ENCODE peak calls at places on chromosomes 1 and 21, in seven cellular contexts. B, I, A, F, O, X and L are unnamed samples.

GRCh38 chr1:150109567-150109966 is 40.1 kb upstream of the PLEKHO1 start:
- DNase-seq in B (no peak), I (no peak), A (no peak), F (no peak), O (no peak), X (no peak), L (no peak)

GRCh38 chr1:9792156-9793042 is 31.4 kb downstream of the CLSTN1 start:
- DNase-seq in B (no peak), I (no peak), A (peak), F (no peak), O (peak), X (no peak), L (peak)

GRCh38 chr1:17069452-17070162 is 15.8 kb upstream of the SDHB start:
- DNase-seq in B (no peak), I (no peak), A (no peak), F (no peak), O (no peak), X (no peak), L (no peak)

GRCh38 chr1:24754229-24754628 is 9.0 kb downstream of the CLIC4 start:
- DNase-seq in B (no peak), I (peak), A (no peak), F (no peak), O (no peak), X (no peak), L (peak)

GRCh38 chr1:178393370-178393769 is 103.4 kb downstream of the CLEC20A start:
- DNase-seq in B (no peak), I (no peak), A (no peak), F (no peak), O (no peak), X (no peak), L (no peak)

GRCh38 chr1:229556551-229556950 is 2.0 kb downstream of the ABCB10 start:
- DNase-seq in B (no peak), I (peak), A (no peak), F (no peak), O (no peak), X (no peak), L (no peak)

GRCh38 chr21:32814528-32814927 is 43.0 kb upstream of the PAXBP1 start:
- DNase-seq in B (no peak), I (no peak), A (no peak), F (no peak), O (no peak), X (no peak), L (no peak)

GRCh38 chr1:103788377-103788776 is 38.7 kb downstream of the AMY1C start:
- DNase-seq in B (peak), I (peak), A (no peak), F (no peak), O (no peak), X (peak), L (peak)

GRCh38 chr21:45226540-45227326 is 61.0 kb downstream of the POFUT2 start:
- DNase-seq in B (no peak), I (peak), A (peak), F (no peak), O (no peak), X (no peak), L (no peak)

GRCh38 chr1:234398849-234399381 is 25.7 kb downstream of the COA6 start:
- DNase-seq in B (no peak), I (no peak), A (peak), F (no peak), O (no peak), X (peak), L (no peak)

GRCh38 chr1:246032111-246032551 is 474.9 kb downstream of the SMYD3 start:
- DNase-seq in B (no peak), I (peak), A (no peak), F (no peak), O (no peak), X (no peak), L (peak)

GRCh38 chr1:50699795-50700194 is 260.3 kb downstream of the FAF1 start:
- DNase-seq in B (no peak), I (no peak), A (no peak), F (no peak), O (no peak), X (no peak), L (no peak)

GRCh38 chr21:39022901-39023693 is 160.2 kb downstream of the PSMG1 start:
- DNase-seq in B (no peak), I (peak), A (peak), F (no peak), O (no peak), X (peak), L (peak)

GRCh38 chr1:99018313-99018712 is 13.7 kb upstream of the PLPPR5 start:
- DNase-seq in B (no peak), I (no peak), A (no peak), F (no peak), O (no peak), X (no peak), L (peak)

GRCh38 chr1:11545793-11546192 is 66.8 kb downstream of the DISP3 start:
- DNase-seq in B (no peak), I (no peak), A (no peak), F (no peak), O (no peak), X (no peak), L (no peak)

GRCh38 chr1:110475358-110476027 is 24.5 kb downstream of the PROK1 start:
- DNase-seq in B (no peak), I (no peak), A (no peak), F (no peak), O (peak), X (peak), L (peak)

GRCh38 chr1:22370190-22370498 is 81.5 kb upstream of the ZBTB40 start:
- DNase-seq in B (no peak), I (no peak), A (no peak), F (no peak), O (no peak), X (no peak), L (peak)
- H2AK5ac ChIP-seq in B (no peak), I (no peak), A (no peak), F (no peak), O (no peak), X (no peak), L (no peak)

GRCh38 chr1:156591432-156592157 is at the start of gene NAXE:
- DNase-seq in B (peak), I (peak), A (peak), F (no peak), O (peak), X (peak), L (peak)

GRCh38 chr1:156594124-156594678 is 2.6 kb downstream of the NAXE start:
- DNase-seq in B (no peak), I (no peak), A (no peak), F (no peak), O (no peak), X (no peak), L (no peak)

GRCh38 chr1:156595016-156595415 is 3.4 kb downstream of the NAXE start:
- DNase-seq in B (no peak), I (no peak), A (no peak), F (no peak), O (no peak), X (no peak), L (no peak)

GRCh38 chr1:156592158-156592909 is 758 bp downstream of the NAXE start:
- DNase-seq in B (no peak), I (no peak), A (no peak), F (no peak), O (no peak), X (no peak), L (no peak)

DNA sequence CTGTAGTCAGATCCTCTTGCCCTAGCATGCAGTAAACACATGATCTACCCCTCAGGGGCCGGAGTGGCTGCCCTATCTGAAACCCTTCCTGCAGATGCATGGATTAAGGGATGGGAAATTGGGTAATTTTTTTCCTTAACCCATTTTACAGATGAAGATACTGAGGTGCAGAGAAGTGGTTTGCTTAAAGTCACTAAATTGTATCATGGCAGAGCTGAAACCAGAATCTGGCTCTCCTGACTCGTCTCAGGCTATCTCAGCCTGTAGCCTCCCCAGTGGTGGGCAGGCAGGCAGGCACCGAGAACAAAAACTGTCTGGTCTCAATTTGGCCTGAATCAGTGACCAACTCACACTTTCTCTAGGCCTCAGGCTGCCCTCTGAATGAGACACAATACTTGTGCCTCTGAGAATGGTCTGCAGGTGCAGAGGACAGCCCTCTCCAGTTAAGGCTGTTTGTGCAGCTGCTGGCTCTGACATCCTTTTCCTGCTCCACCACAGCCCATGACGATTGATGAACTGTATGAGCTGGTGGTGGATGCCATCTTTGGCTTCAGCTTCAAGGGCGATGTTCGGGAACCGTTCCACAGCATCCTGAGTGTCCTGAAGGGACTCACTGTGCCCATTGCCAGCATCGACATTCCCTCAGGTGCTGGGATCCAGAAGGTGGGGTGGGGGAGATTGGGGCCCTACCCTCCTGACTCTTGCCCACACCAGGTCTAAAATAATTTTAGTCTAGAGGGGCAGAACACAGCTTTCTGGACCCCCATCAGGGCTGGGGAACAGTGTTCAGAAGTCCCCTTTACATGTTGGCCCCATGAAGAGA is 1.5 kb downstream of the NAXE start:
- DNase-seq in B (no peak), I (no peak), A (no peak), F (no peak), O (no peak), X (no peak), L (no peak)
- H3K27ac ChIP-seq in B (no peak), I (no peak), A (no peak), F (no peak), O (no peak), X (no peak), L (no peak)

DNA sequence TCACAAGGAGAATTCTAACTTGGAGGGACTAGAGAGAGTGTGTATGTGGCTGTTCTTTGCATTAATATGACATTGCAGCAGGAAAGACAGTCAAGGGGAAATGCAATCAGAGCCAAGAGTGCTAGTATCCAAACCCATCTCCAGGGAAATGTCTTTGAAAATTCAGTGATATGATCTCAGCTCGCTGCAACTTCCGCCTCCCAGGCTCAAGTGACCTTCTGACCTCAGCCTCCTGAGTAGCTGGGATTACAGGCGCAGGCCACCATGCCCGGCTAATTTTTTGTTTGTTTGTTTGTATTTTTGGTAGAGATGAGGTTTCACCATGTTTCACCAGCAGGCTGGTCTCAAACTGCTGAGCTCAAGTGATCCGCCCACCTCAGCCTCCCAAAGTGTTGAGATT is 16.3 kb downstream of the VASH2 start:
- DNase-seq in B (no peak), I (no peak), A (no peak), F (no peak), O (no peak), X (no peak), L (no peak)
- H2AK5ac ChIP-seq in B (no peak), I (no peak), A (no peak), F (no peak), O (no peak), X (no peak), L (no peak)

DNA sequence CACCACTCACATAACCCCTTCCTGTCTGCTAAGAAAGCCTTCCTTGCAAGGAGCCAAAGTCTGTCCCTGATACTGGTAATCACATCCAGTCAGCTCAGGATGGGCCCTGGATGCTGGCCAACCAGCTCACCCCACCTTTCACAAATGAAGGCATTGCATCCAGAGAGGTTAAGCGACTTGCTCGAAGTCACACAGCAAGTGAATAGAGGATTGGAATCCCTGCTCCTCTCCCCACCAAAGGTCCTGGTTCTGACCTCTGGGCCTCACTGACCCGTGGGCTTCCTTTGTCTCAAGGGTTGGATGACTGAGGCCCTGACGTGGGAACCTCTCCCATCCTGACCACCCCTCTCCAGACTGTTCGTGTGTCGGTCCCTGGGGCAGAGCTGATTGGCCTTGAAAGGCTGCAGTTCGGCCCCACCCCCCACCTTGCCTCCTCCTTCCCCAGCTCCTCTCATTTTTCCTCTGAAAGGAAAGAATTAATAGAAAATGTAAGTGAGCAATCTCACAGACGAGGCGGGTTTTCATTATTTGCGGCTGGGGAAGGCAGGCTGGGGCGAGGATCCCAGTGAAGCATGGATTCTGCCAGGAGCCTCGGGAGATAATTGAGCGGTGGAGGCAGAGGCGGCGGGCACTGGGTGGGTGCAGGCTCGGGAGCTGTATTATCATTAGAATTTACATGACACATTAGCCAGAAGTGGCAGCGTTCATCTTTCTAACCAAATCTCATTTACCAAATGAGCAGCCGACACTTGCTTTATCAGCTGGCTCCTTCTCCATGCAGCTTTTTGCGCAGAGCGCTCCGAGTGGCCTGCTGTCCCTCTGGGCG is 101.5 kb upstream of the CSF3R start:
- DNase-seq in B (no peak), I (no peak), A (no peak), F (no peak), O (no peak), X (no peak), L (no peak)
- H3K27ac ChIP-seq in B (no peak), I (no peak), A (no peak), F (no peak), O (no peak), X (no peak), L (no peak)

DNA sequence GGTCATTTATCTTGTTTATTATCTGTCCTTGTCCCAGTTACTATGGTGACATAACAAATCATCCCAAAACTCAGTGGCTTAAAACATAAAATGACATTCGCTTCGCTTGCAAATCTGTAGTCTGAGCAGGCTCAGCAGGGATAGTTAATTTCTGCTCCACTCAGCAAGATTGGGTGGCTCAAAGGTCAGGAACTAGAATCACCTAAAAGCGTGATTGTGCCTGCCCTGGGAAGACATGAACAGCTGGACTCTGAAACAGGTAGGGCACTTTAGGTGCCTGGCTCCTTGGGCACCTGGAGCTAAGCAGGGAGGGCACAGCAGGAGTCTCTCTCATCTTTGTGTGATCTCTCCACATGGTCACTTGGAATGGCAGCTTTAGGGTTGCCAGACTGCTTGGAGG is 14.7 kb upstream of the TRAF3IP3 start:
- DNase-seq in B (no peak), I (no peak), A (no peak), F (no peak), O (no peak), X (no peak), L (no peak)
- H2AK5ac ChIP-seq in B (no peak), I (no peak), A (no peak), F (no peak), O (no peak), X (no peak), L (no peak)

DNA sequence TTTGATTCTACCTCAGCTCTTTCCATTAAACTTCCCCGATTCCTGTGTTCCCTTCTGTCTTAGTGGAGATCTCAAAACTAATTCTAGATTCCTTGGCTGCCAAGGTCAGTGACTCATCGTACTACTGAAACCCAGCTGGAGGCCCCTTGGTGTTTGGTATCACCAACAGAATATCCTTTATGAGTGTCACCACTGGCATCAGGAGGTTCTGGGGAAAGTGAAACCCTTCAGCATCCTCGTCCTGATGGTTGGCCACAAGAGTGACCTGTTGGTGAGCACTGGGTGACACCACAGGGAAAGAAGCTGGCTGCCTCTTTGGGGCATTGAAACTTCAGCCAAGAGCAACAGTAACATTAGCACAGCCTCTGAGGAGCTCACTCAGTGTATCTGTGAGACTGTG is 9.6 kb downstream of the RAB42 start:
- DNase-seq in B (no peak), I (peak), A (peak), F (no peak), O (no peak), X (peak), L (peak)
- H3K27ac ChIP-seq in B (no peak), I (peak), A (peak), F (no peak), O (no peak), X (no peak), L (no peak)

GRCh38 chr1:153340356-153340755 is 8.3 kb downstream of the PGLYRP4 start:
- DNase-seq in B (no peak), I (no peak), A (no peak), F (no peak), O (no peak), X (no peak), L (no peak)
- H2AK5ac ChIP-seq in B (no peak), I (no peak), A (no peak), F (no peak), O (no peak), X (no peak), L (no peak)

GRCh38 chr1:29330089-29330488 is 93.8 kb downstream of the PTPRU start:
- DNase-seq in B (no peak), I (no peak), A (no peak), F (no peak), O (no peak), X (no peak), L (no peak)

GRCh38 chr1:29332204-29332603 is 95.9 kb downstream of the PTPRU start:
- DNase-seq in B (peak), I (peak), A (peak), F (peak), O (peak), X (peak), L (peak)

GRCh38 chr1:29330856-29331255 is 94.5 kb downstream of the PTPRU start:
- DNase-seq in B (no peak), I (no peak), A (no peak), F (no peak), O (no peak), X (no peak), L (no peak)

GRCh38 chr1:29331731-29332130 is 95.4 kb downstream of the PTPRU start:
- DNase-seq in B (no peak), I (no peak), A (no peak), F (no peak), O (no peak), X (no peak), L (no peak)

DNA sequence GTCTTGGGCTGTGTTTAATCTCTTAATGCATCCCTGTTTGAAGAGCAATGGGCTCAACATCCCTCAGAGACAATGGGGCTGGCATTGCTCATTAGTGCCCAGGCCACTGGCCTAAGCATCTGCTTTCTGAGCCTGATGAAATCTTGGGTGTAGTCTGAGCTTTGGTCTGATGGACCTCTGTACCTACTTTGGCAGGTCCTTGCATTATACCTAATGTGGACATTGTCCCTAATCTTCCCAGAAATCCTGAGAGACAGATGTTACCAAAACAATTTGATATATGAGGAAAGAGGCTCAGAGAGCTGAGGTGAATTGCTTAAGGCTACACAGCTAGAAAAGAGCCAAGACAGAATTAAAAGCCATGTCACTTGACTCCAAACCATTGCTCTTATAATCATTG is 95.0 kb downstream of the PTPRU start:
- DNase-seq in B (no peak), I (no peak), A (no peak), F (no peak), O (no peak), X (no peak), L (no peak)
- H3K27ac ChIP-seq in B (no peak), I (no peak), A (no peak), F (no peak), O (no peak), X (no peak), L (no peak)

DNA sequence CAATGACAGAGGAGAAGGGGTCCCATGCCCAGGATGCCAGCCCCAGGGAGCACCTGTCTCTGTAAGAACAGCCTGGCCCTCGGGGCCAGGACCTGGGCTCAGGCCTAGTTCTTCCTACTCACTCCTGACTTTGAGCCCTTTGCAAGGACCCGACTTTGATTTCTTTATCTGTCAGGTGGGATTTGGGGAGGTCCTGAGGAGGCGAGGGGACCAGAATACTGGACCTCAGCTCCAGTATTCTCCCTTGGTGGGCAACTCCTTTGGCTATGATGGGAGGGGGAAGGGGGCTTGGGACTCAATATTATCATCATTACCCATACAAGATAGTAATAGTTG is 18.1 kb downstream of the KCNQ4 start:
- DNase-seq in B (no peak), I (no peak), A (no peak), F (no peak), O (no peak), X (no peak), L (no peak)
- H2AK5ac ChIP-seq in B (peak), I (no peak), A (no peak), F (no peak), O (no peak), X (no peak), L (no peak)